ENCODE peak calls at places on chromosomes 7 and 10, in four cellular contexts. T is keratinocyte, S is fibroblast of lung, L is GM23248. V is an unnamed sample.

GRCh38 chr10:25865267-25865666 is 68.8 kb upstream of the MYO3A start:
- DNase-seq in T (no peak), S (no peak), L (no peak), V (no peak)

GRCh38 chr7:44348851-44349781 is 23.7 kb upstream of the CAMK2B start:
- DNase-seq in T (no peak), S (no peak), L (no peak), V (no peak)

GRCh38 chr7:4879401-4880081 is 4.0 kb downstream of the RADIL start:
- DNase-seq in T (no peak), S (no peak), L (no peak), V (no peak)

GRCh38 chr7:26005683-26006410 is 146.2 kb upstream of the NFE2L3 start:
- DNase-seq in T (no peak), S (no peak), L (no peak), V (no peak)

GRCh38 chr10:70803768-70804423 is 11.9 kb upstream of the SGPL1 start:
- DNase-seq in T (no peak), S (peak; percentile 39), L (no peak), V (peak; percentile 87)

GRCh38 chr10:30495687-30496086 is 61.7 kb downstream of the MAP3K8 start:
- DNase-seq in T (no peak), S (peak; percentile 40), L (peak; percentile 74), V (peak; percentile 55)

GRCh38 chr10:132982301-132982989 is 40.1 kb upstream of the CFAP46 start:
- DNase-seq in T (no peak), S (peak; percentile 32), L (peak; percentile 31), V (no peak)

GRCh38 chr7:98165827-98166667 is 45.2 kb upstream of the BHLHA15 start:
- DNase-seq in T (no peak), S (peak; percentile 11), L (peak; percentile 57), V (peak; percentile 60)

GRCh38 chr7:155458317-155459132 is 596 bp downstream of the EN2 start:
- DNase-seq in T (no peak), S (no peak), L (peak; percentile 21), V (no peak)
- H3K4me2 ChIP-seq in T (peak overlapping the region; percentile 45), S (no peak overlapping the region), L (peak overlapping the region; percentile 25), V (peak overlapping the region; percentile 91)

GRCh38 chr7:102389810-102390209 is 6.4 kb upstream of the PRKRIP1 start:
- DNase-seq in T (no peak), S (no peak), L (no peak), V (no peak)
- H3K4me2 ChIP-seq in T (no peak overlapping the region), S (no peak overlapping the region), L (no peak overlapping the region), V (no peak overlapping the region)

GRCh38 chr10:96719850-96720421 is 378 bp downstream of the PIK3AP1 start:
- DNase-seq in T (no peak), S (peak; percentile 12), L (no peak), V (peak; percentile 47)

GRCh38 chr10:96719205-96719604 is 1.1 kb downstream of the PIK3AP1 start:
- DNase-seq in T (no peak), S (no peak), L (no peak), V (no peak)

GRCh38 chr10:96716396-96716795 is 3.9 kb downstream of the PIK3AP1 start:
- DNase-seq in T (no peak), S (no peak), L (no peak), V (no peak)

GRCh38 chr10:96720422-96721206 is at the start of gene PIK3AP1:
- DNase-seq in T (no peak), S (no peak), L (peak; percentile 35), V (peak; percentile 25)

GRCh38 chr10:96718304-96718990 is 1.9 kb downstream of the PIK3AP1 start:
- DNase-seq in T (no peak), S (no peak), L (no peak), V (no peak)
- H3K4me2 ChIP-seq in T (no peak overlapping the region), S (no peak overlapping the region), L (no peak overlapping the region), V (no peak overlapping the region)

GRCh38 chr10:88117227-88117626 is 253.8 kb downstream of the PTEN start:
- DNase-seq in T (no peak), S (peak; percentile 69), L (peak; percentile 40), V (no peak)

GRCh38 chr10:88120075-88120474 is 256.6 kb downstream of the PTEN start:
- DNase-seq in T (no peak), S (no peak), L (no peak), V (no peak)

GRCh38 chr10:88116491-88116890 is 253.1 kb downstream of the PTEN start:
- DNase-seq in T (no peak), S (peak; percentile 79), L (peak; percentile 85), V (no peak)

GRCh38 chr10:88118769-88119559 is 255.5 kb downstream of the PTEN start:
- DNase-seq in T (no peak), S (no peak), L (no peak), V (no peak)

GRCh38 chr10:88117869-88118632 is 254.6 kb downstream of the PTEN start:
- DNase-seq in T (no peak), S (no peak), L (no peak), V (no peak)
- H3K4me2 ChIP-seq in T (no peak overlapping the region), S (no peak overlapping the region), L (no peak overlapping the region), V (no peak overlapping the region)

GRCh38 chr10:114623661-114624294 is 34.3 kb downstream of the ABLIM1 start:
- DNase-seq in T (peak; percentile 70), S (peak; percentile 95), L (peak; percentile 83), V (peak; percentile 89)
- H3K4me2 ChIP-seq in T (peak overlapping the region; percentile 57), S (no peak overlapping the region), L (peak overlapping the region; percentile 22), V (peak overlapping the region; percentile 64)

DNA sequence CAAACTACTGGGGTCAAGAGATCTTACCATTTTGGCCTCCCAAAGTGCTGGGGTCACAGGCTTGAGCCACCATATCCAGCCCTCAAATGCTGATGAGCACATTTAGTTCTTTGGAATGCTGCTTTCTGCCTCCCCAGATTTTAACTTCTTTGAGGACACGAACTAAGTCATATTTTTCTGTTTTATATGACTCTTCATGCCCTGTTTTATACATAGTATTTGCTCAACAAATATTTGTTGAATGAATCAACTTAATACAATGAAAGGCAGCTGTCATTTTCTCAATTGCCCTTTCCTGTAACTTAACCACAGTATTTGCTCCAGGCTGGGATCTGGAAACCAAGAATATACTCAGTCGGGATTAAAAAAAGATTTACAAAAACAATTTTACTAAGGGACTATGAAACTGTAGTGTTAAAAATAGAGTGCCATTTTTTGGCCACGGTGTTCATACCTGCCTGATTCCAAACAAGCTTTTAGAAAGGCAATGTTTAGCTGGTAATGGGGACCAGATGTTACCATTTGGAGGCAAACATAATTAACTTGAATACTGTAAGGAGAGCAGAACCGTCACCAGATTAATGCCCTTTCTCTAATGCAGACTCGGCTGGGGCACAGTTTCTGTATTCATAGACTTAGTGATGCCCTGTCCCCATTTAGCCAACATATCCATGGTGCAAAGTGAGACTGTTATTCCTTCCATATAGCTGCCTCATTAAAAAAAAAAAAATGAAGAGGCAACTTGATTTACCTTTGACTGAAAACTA is 117.6 kb downstream of the NRP1 start:
- DNase-seq in T (peak; percentile 44), S (peak; percentile 60), L (peak; percentile 53), V (peak; percentile 100)
- H3K4me2 ChIP-seq in T (peak overlapping the region; percentile 50), S (no peak overlapping the region), L (peak overlapping the region; percentile 46), V (peak overlapping the region; percentile 47)

GRCh38 chr10:122286872-122287271 is 15.8 kb downstream of the BTBD16 start:
- DNase-seq in T (no peak), S (peak; percentile 86), L (peak; percentile 91), V (peak; percentile 42)
- H3K4me2 ChIP-seq in T (peak overlapping the region; percentile 47), S (no peak overlapping the region), L (peak overlapping the region; percentile 72), V (no peak overlapping the region)

GRCh38 chr7:55348502-55348901 is 16.6 kb upstream of the LANCL2 start:
- DNase-seq in T (no peak), S (peak; percentile 72), L (peak; percentile 79), V (peak; percentile 84)
- H3K4me2 ChIP-seq in T (peak overlapping the region; percentile 75), S (peak overlapping the region; percentile 27), L (peak overlapping the region; percentile 19), V (peak overlapping the region; percentile 44)

GRCh38 chr10:1414893-1415292 is 322.4 kb downstream of the ADARB2 start:
- DNase-seq in T (no peak), S (no peak), L (no peak), V (no peak)

GRCh38 chr10:1412531-1413189 is 324.7 kb downstream of the ADARB2 start:
- DNase-seq in T (no peak), S (no peak), L (no peak), V (no peak)

GRCh38 chr10:1411956-1412355 is 325.4 kb downstream of the ADARB2 start:
- DNase-seq in T (no peak), S (no peak), L (no peak), V (no peak)

GRCh38 chr10:1413256-1413655 is 324.1 kb downstream of the ADARB2 start:
- DNase-seq in T (no peak), S (no peak), L (no peak), V (no peak)

GRCh38 chr10:1413823-1414222 is 323.5 kb downstream of the ADARB2 start:
- DNase-seq in T (no peak), S (no peak), L (no peak), V (no peak)
- H3K4me2 ChIP-seq in T (no peak overlapping the region), S (no peak overlapping the region), L (no peak overlapping the region), V (no peak overlapping the region)